ENCODE peak calls at places on chromosome 13, in five cellular contexts. N is pancreas, P is GM12878, W is AG09319, O is neural crest cell. I is an unnamed sample.

GRCh38 chr13:99626461-99627082 is 125.3 kb downstream of the TM9SF2 start:
- DNase-seq in W (no peak), O (no peak), N (no peak), P (no peak), I (no peak)

GRCh38 chr13:80237646-80238045 is 103.3 kb downstream of the SPRY2 start:
- DNase-seq in P (no peak), N (no peak), O (no peak), W (no peak), I (no peak)

GRCh38 chr13:70162141-70162540 is 53.9 kb upstream of the KLHL1 start:
- DNase-seq in N (no peak), W (no peak), P (no peak), O (no peak), I (no peak)

GRCh38 chr13:67383358-67383757 is 153.2 kb upstream of the PCDH9 start:
- DNase-seq in W (no peak), N (no peak), P (no peak), O (no peak), I (no peak)

GRCh38 chr13:26442541-26442940 is 114.9 kb upstream of the WASF3 start:
- DNase-seq in P (no peak), W (no peak), O (no peak), N (no peak), I (no peak)

GRCh38 chr13:114304346-114305034 is 9.8 kb upstream of the CHAMP1 start:
- DNase-seq in O (no peak), N (no peak), P (no peak), W (no peak), I (no peak)

GRCh38 chr13:56755181-56755580 is 385.5 kb upstream of the PRR20A start:
- DNase-seq in N (no peak), O (no peak), P (no peak), W (no peak), I (no peak)

GRCh38 chr13:74290324-74290773 is 156.1 kb upstream of the KLF12 start:
- DNase-seq in W (peak; percentile 39), P (no peak), O (peak; percentile 2), N (peak; percentile 15), I (peak; percentile 12)

GRCh38 chr13:113413898-113414282 is 39.4 kb downstream of the ADPRHL1 start:
- DNase-seq in P (no peak), N (no peak), O (no peak), W (no peak), I (no peak)

GRCh38 chr13:101155920-101156319 is 260.4 kb downstream of the NALCN start:
- DNase-seq in W (no peak), P (no peak), O (no peak), N (no peak), I (no peak)
- TF ChIP-seq CTCF in W (peak; percentile 35), P (peak; percentile 25), O (peak; percentile 62), N (no peak), I (no peak)

DNA sequence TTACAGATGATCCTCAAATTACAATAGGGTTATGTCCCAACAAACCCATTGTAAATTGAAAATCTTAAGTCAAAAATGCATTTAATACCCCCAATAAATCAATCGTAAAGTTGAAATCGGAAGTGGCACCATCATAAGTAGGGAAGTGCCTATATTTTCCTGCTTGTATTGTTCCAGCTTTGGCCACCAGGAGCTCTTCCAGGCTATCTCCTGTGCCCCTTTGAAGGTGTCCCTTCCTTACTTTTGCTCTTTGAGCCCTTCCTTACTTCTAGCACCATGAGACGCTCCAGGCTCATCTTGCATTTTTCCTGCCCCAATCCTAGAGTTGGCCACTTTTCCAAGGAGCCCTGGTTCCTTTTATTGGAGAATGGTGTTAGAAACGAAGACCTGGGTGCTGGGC is 163.0 kb upstream of the TSC22D1 start:
- DNase-seq in P (no peak), N (no peak), W (no peak), O (no peak), I (no peak)
- TF ChIP-seq CTCF in P (no peak), N (no peak), W (no peak), O (no peak), I (no peak)

GRCh38 chr13:30457306-30457891 is 8.3 kb downstream of the HMGB1 start:
- DNase-seq in P (no peak), N (no peak), W (no peak), O (no peak), I (no peak)

GRCh38 chr13:30454991-30455390 is 10.7 kb downstream of the HMGB1 start:
- DNase-seq in N (no peak), P (no peak), O (no peak), W (no peak), I (no peak)

GRCh38 chr13:30456290-30456689 is 9.4 kb downstream of the HMGB1 start:
- DNase-seq in P (no peak), O (no peak), N (no peak), W (no peak), I (no peak)

GRCh38 chr13:30450066-30450465 is 15.7 kb downstream of the HMGB1 start:
- DNase-seq in N (no peak), O (no peak), P (no peak), W (no peak), I (no peak)

GRCh38 chr13:30453727-30454126 is 12.0 kb downstream of the HMGB1 start:
- DNase-seq in W (no peak), P (no peak), O (no peak), N (no peak), I (no peak)
- TF ChIP-seq CTCF in W (no peak), P (no peak), O (peak; percentile 43), N (no peak), I (no peak)

GRCh38 chr13:64774915-64775314 is 2455.2 kb downstream of the PCDH9 start:
- DNase-seq in N (no peak), W (no peak), O (no peak), P (no peak), I (no peak)
- TF ChIP-seq CTCF in N (no peak), W (no peak), O (no peak), P (no peak), I (no peak)

GRCh38 chr13:27955192-27955591 is 13.9 kb downstream of the CDX2 start:
- DNase-seq in W (no peak), O (no peak), P (no peak), N (no peak), I (no peak)
- TF ChIP-seq CTCF in W (no peak), O (no peak), P (no peak), N (no peak), I (no peak)

DNA sequence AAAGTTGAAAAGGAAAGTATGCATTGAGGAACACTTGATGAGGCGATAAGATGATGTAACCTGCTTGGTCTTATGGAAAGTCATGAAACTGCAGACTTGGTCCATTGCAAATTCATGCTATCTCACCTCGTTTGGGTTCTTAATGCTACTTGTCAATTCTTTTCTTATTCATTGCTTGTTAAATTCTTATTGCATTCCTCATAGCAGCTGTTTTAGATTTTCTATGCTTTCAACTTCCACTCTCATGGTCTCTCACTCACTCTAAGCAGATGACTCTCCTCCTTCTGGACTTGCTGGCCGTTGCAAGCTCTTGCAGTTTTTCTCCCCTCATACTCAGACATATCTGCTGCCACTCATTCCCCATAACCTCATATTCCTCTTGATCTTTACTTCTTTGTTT is 67.8 kb upstream of the CSNK1A1L start:
- DNase-seq in N (no peak), W (peak; percentile 78), P (no peak), O (no peak), I (no peak)
- TF ChIP-seq CTCF in N (no peak), W (peak; percentile 24), P (no peak), O (no peak), I (no peak)

GRCh38 chr13:34208326-34208725 is 390.4 kb downstream of the RFC3 start:
- DNase-seq in N (no peak), P (no peak), O (no peak), W (no peak), I (no peak)

GRCh38 chr13:34207334-34207733 is 389.4 kb downstream of the RFC3 start:
- DNase-seq in W (no peak), O (no peak), N (no peak), P (no peak), I (no peak)

DNA sequence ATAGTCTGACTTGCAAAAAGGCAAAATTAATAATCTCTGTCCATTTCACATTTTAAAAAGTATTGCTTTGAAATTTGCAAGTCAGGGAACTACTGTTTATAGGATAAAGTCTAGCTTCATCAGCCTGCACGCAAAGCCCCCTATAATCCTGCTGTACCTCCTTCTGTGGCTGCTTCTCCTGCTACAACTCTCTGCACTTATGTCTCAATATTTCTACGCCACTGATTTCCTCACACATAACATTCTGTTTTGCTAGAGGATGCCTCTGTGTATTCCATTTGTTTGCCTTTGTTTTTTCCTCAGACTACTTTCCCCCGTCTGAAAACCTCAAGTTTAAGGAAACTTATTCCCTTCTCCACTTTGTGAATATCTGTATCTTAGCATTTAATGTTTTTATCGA is 389.9 kb downstream of the RFC3 start:
- DNase-seq in W (no peak), N (no peak), O (no peak), P (no peak), I (no peak)
- TF ChIP-seq CTCF in W (no peak), N (no peak), O (no peak), P (no peak), I (no peak)

GRCh38 chr13:21608961-21609360 is 5.0 kb upstream of the MICU2 start:
- DNase-seq in O (no peak), N (no peak), W (no peak), P (no peak), I (no peak)

GRCh38 chr13:21606251-21606650 is 2.3 kb upstream of the MICU2 start:
- DNase-seq in P (no peak), W (no peak), N (no peak), O (no peak), I (no peak)

GRCh38 chr13:21606781-21607180 is 2.8 kb upstream of the MICU2 start:
- DNase-seq in P (no peak), W (no peak), N (no peak), O (no peak), I (no peak)

DNA sequence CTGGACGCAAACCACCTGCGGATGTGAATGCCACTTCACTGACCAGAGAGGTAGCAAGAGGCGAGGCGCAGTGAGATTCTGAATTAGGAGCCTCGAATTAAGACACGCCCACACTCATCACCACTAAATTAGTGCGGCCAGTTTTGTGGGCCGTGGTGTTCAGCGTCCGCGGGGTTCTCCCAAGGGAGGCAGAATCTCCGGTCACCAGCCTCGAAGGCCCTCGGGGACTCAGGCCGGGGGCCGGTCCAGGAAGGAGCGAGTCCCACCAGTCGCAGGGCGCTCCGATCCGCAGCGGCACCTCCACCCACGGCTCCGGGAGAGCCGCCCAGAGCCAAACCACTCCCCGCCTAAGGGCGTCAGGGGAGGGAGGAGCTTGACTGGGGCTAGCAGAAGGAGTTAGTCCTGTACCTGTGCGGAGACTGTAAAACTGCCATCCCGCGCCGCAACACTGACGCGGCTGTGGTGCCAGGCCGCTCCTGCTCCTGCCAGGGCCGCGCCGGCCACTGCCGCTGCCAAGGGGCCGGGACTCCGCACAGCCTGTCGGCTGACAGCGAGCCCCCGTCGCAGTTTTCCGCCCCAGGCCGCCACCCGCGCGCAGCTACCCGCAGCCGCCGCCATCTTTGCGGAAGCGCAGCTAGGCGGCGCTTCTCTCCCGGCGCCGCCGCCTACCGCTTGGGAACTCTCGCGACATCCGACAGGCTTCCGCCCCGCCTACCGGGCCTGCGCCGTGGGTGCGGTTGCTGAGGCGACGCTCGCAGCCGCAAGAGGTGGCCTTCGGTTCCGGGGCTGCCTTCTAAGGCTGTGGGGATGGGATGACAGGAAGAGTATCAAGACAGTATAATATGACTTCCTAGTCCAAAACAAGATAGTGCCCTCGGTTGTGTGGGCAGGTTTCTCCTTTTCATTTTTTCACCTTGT is at the start of gene MICU2:
- DNase-seq in W (peak; percentile 83), P (peak; percentile 81), N (peak; percentile 94), O (peak; percentile 84), I (peak; percentile 95)
- TF ChIP-seq CTCF in W (no peak), P (no peak), N (no peak), O (no peak), I (no peak)